ENCODE peak calls at places on chromosome 17, in seven cellular contexts. B is CD4-positive, CD25-positive, alpha-beta regulatory T cell; I is T-helper 2 cell; S is left ventricle myocardium inferior; M is heart right ventricle; D is DMS153; R is EL. T is an unnamed sample.

GRCh38 chr17:53627511-53627910 is 195.2 kb upstream of the KIF2B start:
- DNase-seq in I (no peak), S (no peak), D (no peak), B (no peak), R (peak), M (no peak), T (no peak)

GRCh38 chr17:19374136-19374535 is 4.2 kb upstream of the MAPK7 start:
- DNase-seq in M (no peak), I (no peak), D (no peak), B (no peak), S (no peak), R (no peak), T (no peak)

GRCh38 chr17:28018439-28019070 is 23.9 kb upstream of the NLK start:
- DNase-seq in B (no peak), S (peak), I (no peak), M (peak), R (peak), D (no peak), T (no peak)

GRCh38 chr17:71496552-71496951 is 624.3 kb upstream of the SOX9 start:
- DNase-seq in S (no peak), B (no peak), M (no peak), R (peak), I (no peak), D (no peak), T (no peak)

GRCh38 chr17:72336026-72336803 is 215.4 kb downstream of the SOX9 start:
- DNase-seq in B (no peak), R (no peak), D (peak), I (no peak), M (no peak), S (no peak), T (no peak)

GRCh38 chr17:16351831-16352230 is 1.4 kb downstream of the CENPV start:
- DNase-seq in M (no peak), I (no peak), B (no peak), R (peak), S (no peak), D (no peak), T (no peak)

GRCh38 chr17:61618950-61619349 is 27.9 kb upstream of the NACA2 start:
- DNase-seq in S (no peak), D (no peak), B (no peak), R (no peak), I (no peak), M (no peak), T (no peak)

GRCh38 chr17:78179372-78179771 is 7.5 kb downstream of the TK1 start:
- DNase-seq in R (peak), B (no peak), D (no peak), M (no peak), S (no peak), I (no peak), T (no peak)

GRCh38 chr17:35900693-35901487 is 20.7 kb upstream of the CCL5 start:
- DNase-seq in R (no peak), D (no peak), S (no peak), M (no peak), B (no peak), I (no peak), T (no peak)

GRCh38 chr17:56785997-56786680 is 47.6 kb downstream of the C17orf67 start:
- DNase-seq in M (no peak), R (no peak), I (no peak), B (no peak), S (no peak), D (no peak), T (no peak)

GRCh38 chr17:44865921-44866320 is 18.2 kb downstream of the HIGD1B start:
- DNase-seq in M (no peak), D (no peak), S (no peak), B (no peak), I (no peak), R (peak), T (no peak)

GRCh38 chr17:42891539-42892152 is 9.0 kb upstream of the G6PC1 start:
- DNase-seq in I (no peak), D (peak), R (no peak), S (peak), B (no peak), M (peak), T (peak)

GRCh38 chr17:72931163-72931562 is 161.3 kb downstream of the SLC39A11 start:
- DNase-seq in I (peak), D (no peak), R (no peak), B (peak), S (no peak), M (no peak), T (no peak)

GRCh38 chr17:82146663-82147654 is 48.9 kb upstream of the FASN start:
- DNase-seq in S (no peak), I (no peak), R (no peak), D (no peak), B (no peak), M (no peak), T (no peak)

GRCh38 chr17:66304304-66305174 is 2.1 kb downstream of the PRKCA start:
- DNase-seq in B (peak), R (peak), M (no peak), S (no peak), I (peak), D (peak), T (peak)

GRCh38 chr17:41437769-41438168 is 3.0 kb downstream of the KRT38 start:
- DNase-seq in S (no peak), D (no peak), I (no peak), B (no peak), R (peak), M (no peak), T (no peak)

GRCh38 chr17:79476074-79476473 is 134.8 kb downstream of the RBFOX3 start:
- DNase-seq in I (no peak), D (no peak), R (no peak), M (no peak), B (no peak), S (no peak), T (no peak)

GRCh38 chr17:41434313-41434895 is 6.4 kb downstream of the KRT38 start:
- DNase-seq in M (no peak), I (no peak), R (no peak), S (no peak), D (no peak), B (no peak), T (no peak)

GRCh38 chr17:40284085-40284713 is 3.5 kb upstream of the CDC6 start:
- DNase-seq in R (peak), B (no peak), S (no peak), M (no peak), D (no peak), I (peak), T (peak)

GRCh38 chr17:17107891-17108680 is 65.8 kb downstream of the MPRIP start:
- DNase-seq in S (peak), R (peak), I (no peak), D (no peak), M (no peak), B (no peak), T (no peak)

T was measured in transverse colon.